ENCODE peak calls at places on chromosome 21, in eight cellular contexts. X is transverse colon, U is tibial nerve, T is upper lobe of right lung, B is AG04450, G is H9, V is psoas muscle, I is thyroid gland. L is an unnamed sample.

GRCh38 chr21:27787046-27787445 is 820.2 kb upstream of the ADAMTS5 start:
- DNase-seq in B (no peak), I (no peak), U (no peak), T (no peak), G (no peak), X (no peak), V (no peak), L (no peak)

GRCh38 chr21:22345624-22346023 is 1347.4 kb downstream of the NCAM2 start:
- DNase-seq in T (no peak), V (no peak), B (no peak), I (no peak), X (no peak), U (no peak), G (no peak), L (no peak)

GRCh38 chr21:29520146-29520545 is 221.4 kb downstream of the BACH1 start:
- DNase-seq in B (no peak), V (no peak), X (no peak), I (no peak), G (no peak), T (no peak), U (no peak), L (no peak)

GRCh38 chr21:14092834-14093560 is 117.8 kb downstream of the LIPI start:
- DNase-seq in X (no peak), T (no peak), G (no peak), B (no peak), V (no peak), I (no peak), U (no peak), L (no peak)

GRCh38 chr21:36104306-36105300 is 30.3 kb upstream of the CBR3 start:
- DNase-seq in V (peak; percentile 60), B (no peak), X (peak; percentile 34), G (peak; percentile 72), I (peak; percentile 63), U (peak; percentile 33), T (no peak), L (peak; percentile 58)

GRCh38 chr21:28875078-28875477 is 117.6 kb downstream of the LTN1 start:
- DNase-seq in U (no peak), V (no peak), X (no peak), I (no peak), B (no peak), T (no peak), G (no peak), L (no peak)

GRCh38 chr21:37065561-37066177 is 7.2 kb downstream of the PIGP start:
- DNase-seq in X (no peak), B (no peak), T (no peak), U (no peak), G (no peak), I (no peak), V (no peak), L (no peak)

GRCh38 chr21:41684381-41685245 is 82.2 kb downstream of the RIPK4 start:
- DNase-seq in U (no peak), T (peak; percentile 66), B (peak; percentile 13), I (no peak), X (peak; percentile 51), V (no peak), G (no peak), L (peak; percentile 61)

GRCh38 chr21:41921089-41921819 is 32.6 kb downstream of the C2CD2 start:
- DNase-seq in T (no peak), V (no peak), U (no peak), B (no peak), G (no peak), X (no peak), I (no peak), L (no peak)

GRCh38 chr21:42518216-42518615 is 4.6 kb downstream of the SLC37A1 start:
- DNase-seq in G (no peak), I (peak; percentile 53), U (no peak), V (no peak), T (no peak), B (no peak), X (no peak), L (no peak)

GRCh38 chr21:37195649-37196048 is 71.5 kb downstream of the VPS26C start:
- DNase-seq in U (no peak), I (no peak), X (no peak), G (no peak), T (no peak), V (no peak), B (no peak), L (no peak)

GRCh38 chr21:29342394-29342957 is 43.8 kb downstream of the BACH1 start:
- DNase-seq in V (peak; percentile 84), X (peak; percentile 24), U (peak; percentile 19), G (no peak), T (no peak), I (peak; percentile 5), B (peak; percentile 97), L (peak; percentile 57)

GRCh38 chr21:14911351-14911750 is 153.4 kb downstream of the NRIP1 start:
- DNase-seq in B (no peak), I (no peak), V (no peak), X (no peak), G (no peak), T (no peak), U (no peak), L (no peak)

GRCh38 chr21:42163511-42163863 is 55.5 kb upstream of the ABCG1 start:
- DNase-seq in G (no peak), V (no peak), U (no peak), X (no peak), B (no peak), T (peak; percentile 43), I (no peak), L (no peak)

GRCh38 chr21:18529253-18529652 is 125.7 kb upstream of the TMPRSS15 start:
- DNase-seq in I (no peak), X (no peak), V (no peak), T (no peak), G (no peak), B (no peak), U (no peak), L (no peak)

GRCh38 chr21:29025328-29025713 is 853 bp downstream of the USP16 start:
- DNase-seq in U (no peak), G (no peak), X (no peak), T (no peak), I (no peak), V (no peak), B (no peak), L (no peak)

GRCh38 chr21:35438643-35439404 is 389.7 kb upstream of the RUNX1 start:
- DNase-seq in G (no peak), V (no peak), B (no peak), U (no peak), X (peak; percentile 35), I (no peak), T (no peak), L (peak; percentile 19)

GRCh38 chr21:43331962-43332458 is 94.9 kb downstream of the SIK1 start:
- DNase-seq in X (no peak), T (no peak), G (no peak), V (peak; percentile 18), U (no peak), B (peak; percentile 88), I (peak; percentile 52), L (peak; percentile 30)

GRCh38 chr21:26849428-26850115 is 4.4 kb upstream of the ADAMTS1 start:
- DNase-seq in T (no peak), U (no peak), I (peak; percentile 21), V (no peak), G (no peak), B (no peak), X (no peak), L (no peak)

GRCh38 chr21:38494254-38494648 is 4.0 kb downstream of the ERG start:
- DNase-seq in B (no peak), G (no peak), T (no peak), X (no peak), U (no peak), I (no peak), V (no peak), L (no peak)

GRCh38 chr21:38490411-38491020 is 7.8 kb downstream of the ERG start:
- DNase-seq in I (no peak), V (no peak), U (no peak), T (no peak), G (peak; percentile 35), X (no peak), B (no peak), L (no peak)

GRCh38 chr21:38491536-38491935 is 6.7 kb downstream of the ERG start:
- DNase-seq in G (no peak), I (no peak), T (no peak), U (no peak), V (no peak), X (no peak), B (no peak), L (no peak)

GRCh38 chr21:38493549-38494253 is 4.6 kb downstream of the ERG start:
- DNase-seq in X (no peak), T (no peak), V (no peak), G (no peak), U (no peak), I (no peak), B (no peak), L (no peak)

DNA sequence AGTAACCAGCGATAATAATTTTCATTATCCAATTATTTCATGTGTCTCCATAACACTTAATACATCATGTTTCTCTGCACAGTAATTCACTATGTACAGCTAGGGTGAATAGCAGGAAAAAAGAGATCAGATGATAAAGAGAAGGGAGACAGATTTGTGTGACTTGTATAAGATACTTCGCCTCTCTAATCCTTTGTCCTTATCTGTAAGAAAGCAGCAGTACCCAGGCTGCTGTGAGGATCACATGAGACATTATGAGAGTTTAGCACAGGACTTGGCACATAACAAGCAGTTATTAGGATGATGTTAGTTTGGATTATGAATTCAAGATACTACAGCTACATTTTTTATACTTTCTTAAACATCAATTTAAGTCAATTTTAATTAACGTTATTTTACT is 6.3 kb downstream of the ERG start:
- DNase-seq in I (no peak), G (no peak), V (no peak), B (no peak), U (no peak), X (no peak), T (no peak), L (no peak)
- H3K27ac ChIP-seq in I (peak overlapping the region; percentile 6), G (no peak overlapping the region), V (no peak overlapping the region), B (no peak overlapping the region), U (no peak overlapping the region), X (no peak overlapping the region), T (no peak overlapping the region), L (no peak overlapping the region)

GRCh38 chr21:16033193-16033592 is 303.4 kb downstream of the USP25 start:
- DNase-seq in X (no peak), B (no peak), V (no peak), G (no peak), U (no peak), T (no peak), I (no peak), L (no peak)

GRCh38 chr21:16029065-16029464 is 299.3 kb downstream of the USP25 start:
- DNase-seq in I (no peak), B (no peak), G (no peak), T (no peak), U (no peak), X (no peak), V (no peak), L (no peak)

GRCh38 chr21:16028163-16028562 is 298.4 kb downstream of the USP25 start:
- DNase-seq in B (no peak), V (no peak), T (no peak), G (no peak), U (no peak), X (no peak), I (no peak), L (no peak)
- H3K27ac ChIP-seq in B (no peak overlapping the region), V (no peak overlapping the region), T (no peak overlapping the region), G (no peak overlapping the region), U (no peak overlapping the region), X (no peak overlapping the region), I (no peak overlapping the region), L (no peak overlapping the region)

GRCh38 chr21:45454924-45455315 is 50.0 kb downstream of the COL18A1 start:
- DNase-seq in V (peak; percentile 12), X (no peak), U (no peak), I (no peak), G (no peak), B (no peak), T (no peak), L (no peak)
- H3K27ac ChIP-seq in V (no peak overlapping the region), X (no peak overlapping the region), U (no peak overlapping the region), I (no peak overlapping the region), G (no peak overlapping the region), B (no peak overlapping the region), T (peak overlapping the region; percentile 42), L (peak overlapping the region; percentile 15)

GRCh38 chr21:44967082-44968047 is 27.5 kb downstream of the SLX9 start:
- DNase-seq in X (no peak), I (no peak), U (no peak), T (no peak), G (no peak), V (no peak), B (no peak), L (no peak)
- H3K27ac ChIP-seq in X (peak overlapping the region; percentile 55), I (peak overlapping the region; percentile 49), U (no peak overlapping the region), T (peak overlapping the region; percentile 30), G (no peak overlapping the region), V (no peak overlapping the region), B (no peak overlapping the region), L (no peak overlapping the region)